ENCODE peak calls at places on chromosomes 12 and 14, in four cellular contexts. F, A, S and U are unnamed samples. For H3K36me3 and H3K27me3, the result is how much of the 10 kb centered on the place peaks cover.

GRCh38 chr12:26133508-26133907 is 8.7 kb upstream of the BHLHE41 start:
- DNase-seq in F (no peak), A (no peak), S (no peak), U (no peak)

GRCh38 chr14:75289840-75290388 is 11.3 kb downstream of the FOS start:
- DNase-seq in F (no peak), A (no peak), S (no peak), U (no peak)

GRCh38 chr12:110702081-110702480 is 13.2 kb upstream of the HVCN1 start:
- DNase-seq in F (no peak), A (no peak), S (no peak), U (no peak)

GRCh38 chr12:132185698-132186097 is 41.4 kb downstream of the NOC4L start:
- DNase-seq in F (no peak), A (no peak), S (no peak), U (no peak)

GRCh38 chr12:75447695-75448393 is 32.7 kb upstream of the GLIPR1 start:
- DNase-seq in F (no peak), A (no peak), S (no peak), U (no peak)

GRCh38 chr14:94702629-94703028 is 67.3 kb downstream of the GSC start:
- DNase-seq in F (no peak), A (no peak), S (no peak), U (no peak)

GRCh38 chr12:57254506-57255280 is 3.7 kb upstream of the STAC3 start:
- DNase-seq in F (no peak), A (no peak), S (peak), U (no peak)

GRCh38 chr14:92735344-92735743 is 13.1 kb downstream of the LGMN start:
- DNase-seq in F (no peak), A (no peak), S (no peak), U (no peak)

GRCh38 chr12:131167334-131167733 is 213.6 kb downstream of the ADGRD1 start:
- DNase-seq in F (no peak), A (peak), S (no peak), U (no peak)

GRCh38 chr12:57603758-57604453 is 718 bp upstream of the DTX3 start:
- DNase-seq in F (no peak), A (peak), S (no peak), U (peak)

GRCh38 chr14:73754911-73755360 is 40.8 kb upstream of the PNMA1 start:
- DNase-seq in F (no peak), A (no peak), S (no peak), U (peak)

GRCh38 chr12:49198431-49199155 is 9.7 kb upstream of the TUBA1A start:
- DNase-seq in F (peak), A (no peak), S (no peak), U (no peak)

GRCh38 chr14:100401031-100401692 is 78.0 kb downstream of the SLC25A47 start:
- DNase-seq in F (no peak), A (no peak), S (no peak), U (peak)

GRCh38 chr14:57391609-57392195 is 1.3 kb downstream of the NAA30 start:
- DNase-seq in F (no peak), A (peak), S (no peak), U (no peak)

GRCh38 chr12:49708851-49709250 is 1.6 kb upstream of the FMNL3 start:
- DNase-seq in F (no peak), A (no peak), S (no peak), U (no peak)

GRCh38 chr12:31035944-31036665 is 37.6 kb upstream of the DDX11 start:
- DNase-seq in F (no peak), A (no peak), S (no peak), U (no peak)

GRCh38 chr12:69468237-69469026 is 1.8 kb upstream of the FRS2 start:
- DNase-seq in F (peak), A (no peak), S (no peak), U (no peak)

GRCh38 chr12:107242189-107242588 is 148.8 kb upstream of the CRY1 start:
- DNase-seq in F (no peak), A (no peak), S (no peak), U (no peak)

GRCh38 chr14:23300687-23301223 is 1.9 kb downstream of the PPP1R3E start:
- DNase-seq in F (no peak), A (peak), S (peak), U (peak)

GRCh38 chr14:95300002-95300696 is 19.6 kb downstream of the CLMN start:
- DNase-seq in F (no peak), A (no peak), S (no peak), U (no peak)

GRCh38 chr12:48786591-48787544 is 2.0 kb downstream of the ADCY6 start:
- DNase-seq in F (no peak), A (no peak), S (no peak), U (no peak)

GRCh38 chr12:12456637-12457036 is 99.8 kb downstream of the BORCS5 start:
- DNase-seq in F (no peak), A (no peak), S (no peak), U (no peak)

GRCh38 chr14:72913809-72914208 is 12.5 kb upstream of the DCAF4 start:
- DNase-seq in F (no peak), A (no peak), S (no peak), U (no peak)

GRCh38 chr14:96690713-96691383 is 106.3 kb upstream of the VRK1 start:
- DNase-seq in F (no peak), A (no peak), S (no peak), U (no peak)

GRCh38 chr12:116808113-116808786 is 70.1 kb downstream of the RNFT2 start:
- DNase-seq in F (no peak), A (no peak), S (no peak), U (no peak)

GRCh38 chr12:28340261-28340660 is 150.0 kb downstream of the CCDC91 start:
- DNase-seq in F (no peak), A (no peak), S (no peak), U (no peak)

GRCh38 chr12:52781399-52782082 is 4.4 kb upstream of the KRT76 start:
- DNase-seq in F (no peak), A (no peak), S (no peak), U (no peak)

GRCh38 chr14:104556256-104557021 is 23.1 kb upstream of the C14orf180 start:
- DNase-seq in F (no peak), A (no peak), S (no peak), U (peak)
- H3K4me3 ChIP-seq in F (no peak), A (no peak), S (no peak), U (no peak)

GRCh38 chr14:68893566-68893965 is 85.5 kb downstream of the ACTN1 start:
- DNase-seq in F (no peak), A (no peak), S (peak), U (no peak)
- H3K36me3 ChIP-seq in F (half or more), A (under half), S (under half), U (under half)

GRCh38 chr12:114700392-114701103 is 16.6 kb upstream of the TBX3 start:
- DNase-seq in F (no peak), A (no peak), S (no peak), U (peak)

GRCh38 chr12:114701104-114701414 is 17.1 kb upstream of the TBX3 start:
- DNase-seq in F (no peak), A (no peak), S (no peak), U (no peak)

GRCh38 chr12:114701553-114701952 is 17.6 kb upstream of the TBX3 start:
- DNase-seq in F (no peak), A (no peak), S (no peak), U (no peak)

GRCh38 chr12:114702462-114702861 is 18.5 kb upstream of the TBX3 start:
- DNase-seq in F (no peak), A (no peak), S (no peak), U (no peak)

DNA sequence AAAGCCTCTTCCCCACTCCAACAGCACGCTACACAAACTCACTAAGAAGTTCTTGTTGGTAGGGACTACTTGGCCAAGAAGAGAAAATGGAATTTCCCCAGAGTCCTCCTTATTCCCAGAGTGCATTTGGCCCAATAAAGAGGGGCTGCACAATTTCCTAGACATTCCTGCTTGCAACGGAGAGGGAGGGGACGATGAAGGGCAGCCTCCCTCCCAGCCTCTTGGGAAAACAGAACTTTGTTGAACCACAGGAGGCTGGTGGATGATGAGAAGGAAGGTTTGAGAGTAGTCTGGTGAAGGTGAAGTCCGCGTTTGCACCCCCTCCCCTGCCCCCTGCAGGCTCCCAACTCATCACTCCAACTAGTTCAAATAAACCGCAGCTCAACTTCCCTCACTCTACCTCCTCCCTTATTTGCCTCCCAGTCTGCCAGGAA is 19.1 kb upstream of the TBX3 start:
- DNase-seq in F (no peak), A (no peak), S (no peak), U (peak)
- H3K27me3 ChIP-seq in F (half or more), A (under half), S (under half), U (half or more)

GRCh38 chr12:84913151-84913550 is 552 bp upstream of the SLC6A15 start:
- DNase-seq in F (peak), A (no peak), S (no peak), U (peak)
- H3K4me3 ChIP-seq in F (peak), A (no peak), S (peak), U (peak)

DNA sequence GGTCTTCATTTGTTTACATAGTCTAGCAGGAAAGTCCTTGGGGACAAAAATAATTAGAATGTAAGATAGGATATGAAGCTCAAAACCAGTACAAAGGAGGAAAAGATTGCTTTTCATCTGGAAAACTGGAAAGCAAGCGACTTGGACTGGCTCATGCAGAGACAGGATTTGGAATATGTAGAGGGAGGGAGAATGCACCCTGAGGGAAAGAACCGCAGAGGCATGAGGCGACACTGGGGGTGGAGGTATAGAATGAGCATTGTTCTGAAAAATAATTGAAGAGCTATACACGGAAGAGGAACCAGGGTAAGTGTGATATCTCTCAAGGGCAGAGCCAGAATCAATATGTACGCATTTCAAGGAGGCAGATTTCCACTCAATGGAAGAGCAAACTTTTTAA is 85.5 kb downstream of the PLEKHG3 start:
- DNase-seq in F (no peak), A (no peak), S (no peak), U (no peak)
- H3K36me3 ChIP-seq in F (under half), A (under half), S (under half), U (under half)

GRCh38 chr12:44875954-44876553 is at the start of gene NELL2:
- DNase-seq in F (peak), A (peak), S (peak), U (peak)
- H3K27me3 ChIP-seq in F (under half), A (under half), S (under half), U (under half)

GRCh38 chr14:77580964-77581505 is 35.4 kb downstream of the SPTLC2 start:
- DNase-seq in F (no peak), A (no peak), S (no peak), U (no peak)

GRCh38 chr14:77579760-77580159 is 36.7 kb downstream of the SPTLC2 start:
- DNase-seq in F (no peak), A (no peak), S (no peak), U (no peak)

GRCh38 chr14:77582511-77582910 is 33.9 kb downstream of the SPTLC2 start:
- DNase-seq in F (no peak), A (no peak), S (no peak), U (no peak)

GRCh38 chr14:77579065-77579464 is 37.4 kb downstream of the SPTLC2 start:
- DNase-seq in F (no peak), A (no peak), S (no peak), U (no peak)

GRCh38 chr14:77580477-77580876 is 36.0 kb downstream of the SPTLC2 start:
- DNase-seq in F (no peak), A (no peak), S (no peak), U (no peak)
- H3K4me3 ChIP-seq in F (no peak), A (no peak), S (no peak), U (no peak)

GRCh38 chr12:55797550-55797949 is 20.0 kb downstream of the SARNP start:
- DNase-seq in F (no peak), A (no peak), S (no peak), U (no peak)
- H3K36me3 ChIP-seq in F (half or more), A (under half), S (under half), U (under half)